ENCODE peak calls at places on chromosomes 2 and 18, in eight cellular contexts. Z, F, X, R, I, G, M and T are unnamed samples.

GRCh38 chr2:56170536-56170935 is 13.3 kb upstream of the CCDC85A start:
- DNase-seq in R (no peak), Z (no peak), X (no peak), F (no peak), G (no peak), M (no peak), I (no peak), T (no peak)

GRCh38 chr18:61606068-61606660 is 272.9 kb downstream of the CDH20 start:
- DNase-seq in Z (no peak), F (no peak), G (peak; percentile 56), M (peak; percentile 54), R (no peak), I (no peak), X (peak; percentile 79), T (no peak)

GRCh38 chr18:12891561-12891960 is 7.5 kb upstream of the PTPN2 start:
- DNase-seq in Z (no peak), G (no peak), M (no peak), X (no peak), I (no peak), F (no peak), R (no peak), T (no peak)

GRCh38 chr2:20573611-20574422 is 77.1 kb downstream of the HS1BP3 start:
- DNase-seq in G (peak; percentile 74), I (no peak), R (no peak), Z (no peak), M (no peak), X (no peak), F (no peak), T (no peak)

GRCh38 chr18:57437782-57438668 is 2.9 kb downstream of the ONECUT2 start:
- DNase-seq in X (peak; percentile 89), F (no peak), M (peak; percentile 87), R (peak; percentile 17), G (peak; percentile 46), I (no peak), Z (peak; percentile 83), T (no peak)

GRCh38 chr18:47577520-47577919 is 326.1 kb upstream of the SKOR2 start:
- DNase-seq in X (no peak), M (no peak), I (no peak), F (no peak), G (no peak), Z (no peak), R (no peak), T (no peak)

GRCh38 chr18:74353169-74353775 is 37.6 kb downstream of the C18orf63 start:
- DNase-seq in G (peak; percentile 87), M (peak; percentile 76), F (peak; percentile 73), Z (peak; percentile 60), X (peak; percentile 30), I (peak; percentile 71), R (no peak), T (peak; percentile 40)

GRCh38 chr2:215773728-215774127 is 239.6 kb downstream of the MREG start:
- DNase-seq in F (no peak), G (peak; percentile 98), X (no peak), M (no peak), Z (no peak), I (no peak), R (no peak), T (peak; percentile 58)

GRCh38 chr2:164363646-164364045 is 257.6 kb downstream of the GRB14 start:
- DNase-seq in G (no peak), X (no peak), Z (no peak), I (no peak), M (no peak), R (no peak), F (no peak), T (no peak)

GRCh38 chr2:236749346-236749745 is 179.7 kb downstream of the ACKR3 start:
- DNase-seq in I (no peak), F (no peak), R (no peak), Z (no peak), X (no peak), G (peak; percentile 39), M (peak; percentile 61), T (no peak)

GRCh38 chr2:197201874-197202273 is 108.7 kb downstream of the ANKRD44 start:
- DNase-seq in G (no peak), F (no peak), Z (no peak), I (no peak), M (peak; percentile 11), R (no peak), X (no peak), T (no peak)

GRCh38 chr2:195318440-195319111 is 338.4 kb upstream of the SLC39A10 start:
- DNase-seq in R (no peak), F (peak; percentile 55), Z (peak; percentile 57), M (peak; percentile 69), X (peak; percentile 8), I (peak; percentile 55), G (peak; percentile 69), T (no peak)

GRCh38 chr2:37711308-37711731 is 39.9 kb upstream of the CDC42EP3 start:
- DNase-seq in G (peak; percentile 88), I (peak; percentile 10), F (no peak), R (no peak), Z (no peak), X (no peak), M (no peak), T (no peak)